ENCODE peak calls at places on chromosomes 5 and 9, in eight cellular contexts. V is prostate gland, P is H54, K is frontal cortex, G is EL, X is KBM-7, U is naive B cell, D is fibroblast of lung. J is an unnamed sample.

GRCh38 chr9:136328622-136329041 is 1.3 kb downstream of the GPSM1 start:
- DNase-seq in V (no peak), P (no peak), K (peak; percentile 73), G (peak; percentile 40), X (peak; percentile 30), U (no peak), D (peak; percentile 55), J (no peak)

GRCh38 chr9:101478444-101478843 is 42.9 kb upstream of the ALDOB start:
- DNase-seq in V (no peak), P (no peak), K (no peak), G (no peak), X (no peak), U (no peak), D (no peak), J (no peak)

GRCh38 chr5:176540476-176540899 is 3.3 kb upstream of the RNF44 start:
- DNase-seq in V (no peak), P (no peak), K (no peak), G (no peak), X (no peak), U (no peak), D (no peak), J (no peak)

GRCh38 chr9:136085815-136086212 is 9.3 kb downstream of the NACC2 start:
- DNase-seq in V (peak; percentile 53), P (no peak), K (peak; percentile 83), G (no peak), X (no peak), U (no peak), D (no peak), J (peak; percentile 91)

GRCh38 chr5:28926422-28926821 is 1888.0 kb upstream of the CDH9 start:
- DNase-seq in V (no peak), P (no peak), K (no peak), G (no peak), X (no peak), U (no peak), D (no peak), J (no peak)

GRCh38 chr5:110854200-110854599 is 115.4 kb downstream of the SLC25A46 start:
- DNase-seq in V (no peak), P (no peak), K (no peak), G (no peak), X (no peak), U (no peak), D (peak; percentile 48), J (no peak)

GRCh38 chr5:68225188-68225910 is 9.8 kb downstream of the PIK3R1 start:
- DNase-seq in V (peak; percentile 38), P (peak; percentile 9), K (no peak), G (peak; percentile 92), X (no peak), U (no peak), D (peak; percentile 86), J (no peak)

GRCh38 chr9:132798817-132799790 is 79.0 kb downstream of the AK8 start:
- DNase-seq in V (peak; percentile 12), P (no peak), K (no peak), G (peak; percentile 12), X (peak; percentile 83), U (no peak), D (no peak), J (peak; percentile 81)

GRCh38 chr9:518540-518939 is 303.9 kb downstream of the DOCK8 start:
- DNase-seq in V (no peak), P (no peak), K (no peak), G (no peak), X (no peak), U (no peak), D (no peak), J (no peak)

GRCh38 chr9:123376218-123377071 is 20.4 kb downstream of the CRB2 start:
- DNase-seq in V (no peak), P (no peak), K (no peak), G (no peak), X (no peak), U (no peak), D (no peak), J (no peak)

GRCh38 chr9:69655065-69655464 is 17.1 kb downstream of the APBA1 start:
- DNase-seq in V (no peak), P (no peak), K (no peak), G (no peak), X (no peak), U (no peak), D (no peak), J (no peak)

GRCh38 chr5:115545065-115545882 is 699 bp upstream of the FEM1C start:
- DNase-seq in V (no peak), P (no peak), K (no peak), G (no peak), X (no peak), U (no peak), D (no peak), J (no peak)

GRCh38 chr9:123872710-123873109 is 57.2 kb downstream of the DENND1A start:
- DNase-seq in V (no peak), P (no peak), K (no peak), G (no peak), X (no peak), U (no peak), D (no peak), J (no peak)

GRCh38 chr5:56091664-56092063 is 96.9 kb upstream of the IL6ST start:
- DNase-seq in V (no peak), P (no peak), K (no peak), G (no peak), X (no peak), U (no peak), D (no peak), J (no peak)

GRCh38 chr5:97528941-97529340 is 345.9 kb upstream of the RIOK2 start:
- DNase-seq in V (no peak), P (no peak), K (no peak), G (peak; percentile 59), X (no peak), U (no peak), D (peak; percentile 72), J (no peak)

GRCh38 chr5:69368458-69369368 is 607 bp downstream of the AK6 start:
- DNase-seq in V (no peak), P (no peak), K (no peak), G (peak; percentile 6), X (peak; percentile 53), U (no peak), D (peak; percentile 59), J (no peak)

GRCh38 chr9:131875828-131876485 is 136.1 kb upstream of the RAPGEF1 start:
- DNase-seq in V (no peak), P (peak; percentile 65), K (no peak), G (peak; percentile 60), X (no peak), U (no peak), D (peak; percentile 42), J (peak; percentile 34)

GRCh38 chr5:69048233-69048632 is 45.6 kb upstream of the SLC30A5 start:
- DNase-seq in V (no peak), P (no peak), K (peak; percentile 21), G (no peak), X (peak; percentile 46), U (no peak), D (no peak), J (no peak)

GRCh38 chr9:79155308-79155707 is 416.5 kb upstream of the TLE4 start:
- DNase-seq in V (no peak), P (no peak), K (no peak), G (no peak), X (no peak), U (no peak), D (no peak), J (no peak)

GRCh38 chr5:147743686-147744332 is 38.7 kb downstream of the JAKMIP2 start:
- DNase-seq in V (no peak), P (no peak), K (no peak), G (no peak), X (no peak), U (no peak), D (peak; percentile 30), J (no peak)

GRCh38 chr9:28909526-28909925 is 1336.2 kb upstream of the C9orf72 start:
- DNase-seq in V (no peak), P (no peak), K (no peak), G (no peak), X (no peak), U (no peak), D (no peak), J (no peak)

J was measured in upper lobe of right lung.